ENCODE peak calls at places on chromosomes 1 and 21, in five cellular contexts. B is DND-41, M is mucosa of descending colon, C is RWPE2, K is esophagus squamous epithelium. T is an unnamed sample.
A peak's percentile ranks its signal among the peaks of the same experiment; 100 is the strongest.

GRCh38 chr1:167566766-167567165 is 13.2 kb upstream of the CREG1 start:
- DNase-seq in M (no peak), K (no peak), B (no peak), C (no peak), T (no peak)

GRCh38 chr1:178146456-178146855 is 52.6 kb downstream of the RASAL2 start:
- DNase-seq in M (no peak), K (no peak), C (no peak), B (no peak), T (no peak)

GRCh38 chr1:191320062-191320461 is 838.2 kb upstream of the RGS18 start:
- DNase-seq in K (no peak), C (no peak), M (no peak), B (no peak), T (no peak)

GRCh38 chr1:153509729-153510354 is 25.9 kb downstream of the S100A6 start:
- DNase-seq in B (peak; percentile 68), C (no peak), M (peak; percentile 80), K (no peak), T (peak; percentile 31)

GRCh38 chr1:67710417-67710816 is 25.4 kb downstream of the GADD45A start:
- DNase-seq in M (no peak), K (no peak), C (no peak), B (no peak), T (no peak)

GRCh38 chr21:43340491-43341348 is 86.2 kb downstream of the SIK1 start:
- DNase-seq in B (no peak), M (no peak), K (no peak), C (peak; percentile 91), T (no peak)

GRCh38 chr1:203669739-203670138 is 43.1 kb downstream of the ATP2B4 start:
- DNase-seq in B (no peak), K (no peak), M (no peak), C (no peak), T (no peak)

GRCh38 chr21:45365608-45366241 is 39.2 kb upstream of the COL18A1 start:
- DNase-seq in M (no peak), C (no peak), K (no peak), B (no peak), T (no peak)

GRCh38 chr1:107682467-107682866 is 282.5 kb downstream of the VAV3 start:
- DNase-seq in C (no peak), B (no peak), M (no peak), K (no peak), T (no peak)

GRCh38 chr21:45993210-45994085 is 11.9 kb downstream of the COL6A1 start:
- DNase-seq in C (peak; percentile 51), B (no peak), K (no peak), M (peak; percentile 23), T (peak; percentile 0)

GRCh38 chr1:206631085-206631509 is 4.2 kb upstream of the DYRK3 start:
- DNase-seq in B (peak; percentile 63), M (peak; percentile 27), K (peak; percentile 11), C (no peak), T (peak; percentile 16)

GRCh38 chr1:221521686-221522085 is 220.2 kb downstream of the DUSP10 start:
- DNase-seq in M (no peak), C (no peak), K (no peak), B (no peak), T (no peak)

GRCh38 chr1:60924964-60925798 is 157.2 kb upstream of the NFIA start:
- DNase-seq in K (no peak), B (no peak), C (no peak), M (peak; percentile 52), T (no peak)

GRCh38 chr21:34367320-34367935 is 3.6 kb downstream of the KCNE2 start:
- DNase-seq in M (no peak), B (peak; percentile 57), C (no peak), K (no peak), T (peak; percentile 70)

GRCh38 chr21:39176312-39176711 is 6.9 kb downstream of the PSMG1 start:
- DNase-seq in M (no peak), C (no peak), B (no peak), K (no peak), T (no peak)

GRCh38 chr21:35366348-35367085 is 317.4 kb upstream of the RUNX1 start:
- DNase-seq in C (no peak), B (no peak), K (no peak), M (no peak), T (no peak)

GRCh38 chr21:26708223-26708800 is 135.2 kb upstream of the CYYR1 start:
- DNase-seq in B (no peak), M (no peak), K (no peak), C (no peak), T (no peak)

GRCh38 chr1:6123083-6123482 is 57.0 kb downstream of the CHD5 start:
- DNase-seq in M (no peak), B (peak; percentile 8), K (no peak), C (no peak), T (no peak)

GRCh38 chr1:15046487-15047165 is 106.9 kb upstream of the TMEM51 start:
- DNase-seq in M (peak; percentile 70), C (no peak), B (peak; percentile 63), K (no peak), T (no peak)

GRCh38 chr21:43892984-43893535 is 28.0 kb downstream of the AGPAT3 start:
- DNase-seq in K (no peak), B (no peak), C (no peak), M (no peak), T (no peak)

GRCh38 chr1:178238722-178239510 is 145.0 kb downstream of the RASAL2 start:
- DNase-seq in K (no peak), M (no peak), B (no peak), C (no peak), T (no peak)

GRCh38 chr1:1116701-1117468 is 996 bp upstream of the C1orf159 start:
- DNase-seq in K (no peak), C (peak; percentile 59), B (no peak), M (no peak), T (peak; percentile 35)

GRCh38 chr1:212595787-212596714 is 12.5 kb upstream of the ATF3 start:
- DNase-seq in B (peak; percentile 73), C (no peak), M (no peak), K (no peak), T (peak; percentile 94)

GRCh38 chr1:173302890-173303829 is 96.0 kb upstream of the TNFSF4 start:
- DNase-seq in C (no peak), K (no peak), M (no peak), B (no peak), T (no peak)

GRCh38 chr21:25929859-25930520 is 195.2 kb downstream of the GABPA start:
- DNase-seq in K (no peak), C (no peak), B (no peak), M (no peak), T (no peak)

DNA sequence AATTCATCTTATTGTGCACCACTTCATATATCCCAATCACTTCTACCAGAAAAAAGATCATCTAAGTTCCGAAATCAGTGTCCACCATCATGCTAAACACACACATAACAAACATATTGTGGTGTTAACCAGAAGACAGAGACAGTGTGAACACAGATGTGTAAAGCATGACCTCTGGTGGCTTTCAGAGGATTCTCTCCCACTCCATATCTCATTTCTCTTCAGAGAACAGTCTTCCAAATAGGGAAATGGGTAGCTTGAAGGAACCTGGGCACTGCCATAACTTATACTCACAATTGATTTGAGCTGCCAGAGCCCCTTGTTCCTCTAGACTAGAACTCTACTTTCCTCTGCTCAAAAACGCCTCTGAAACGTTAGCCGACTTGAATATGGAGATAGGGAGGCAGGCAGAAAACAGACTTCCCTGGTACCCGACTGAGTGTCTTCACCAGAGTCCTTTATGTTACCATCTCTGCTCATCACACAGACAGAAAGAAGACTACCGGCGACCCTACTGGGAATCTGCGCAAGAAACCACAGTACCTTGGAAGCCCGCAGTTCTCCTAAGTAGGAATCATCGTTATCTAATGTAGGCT is 1.8 kb upstream of the ELAPOR1 start:
- DNase-seq in M (no peak), K (no peak), C (no peak), B (no peak), T (no peak)
- H3K4me3 ChIP-seq in M (no peak overlapping the region), K (no peak overlapping the region), C (no peak overlapping the region), B (no peak overlapping the region), T (no peak overlapping the region)

DNA sequence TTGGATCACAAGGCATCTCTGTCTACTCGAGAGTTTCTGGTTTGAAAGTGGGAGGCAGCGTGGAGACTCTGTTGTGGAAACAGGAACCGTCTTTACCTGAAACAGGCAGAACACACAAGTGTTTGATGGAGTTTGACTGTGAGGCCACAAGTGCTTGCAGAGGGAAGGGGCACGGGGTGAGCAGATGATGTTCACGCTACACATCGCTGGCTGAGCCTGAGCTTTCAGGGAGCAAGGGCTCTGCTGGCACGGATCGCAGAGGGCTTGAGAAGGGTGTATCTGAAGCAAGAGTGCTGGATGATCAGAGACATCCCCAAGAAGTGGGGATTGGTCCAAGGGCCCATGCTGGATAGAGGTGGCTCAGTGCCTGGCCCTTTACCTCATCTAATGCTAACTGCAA is 59.3 kb downstream of the IGSF21 start:
- DNase-seq in C (no peak), B (no peak), M (no peak), K (no peak), T (no peak)
- H3K4me1 ChIP-seq in C (no peaks in the 10 kb centered on the region), B (no peaks in the 10 kb centered on the region), M (peaks cover 3% of the 10 kb centered on the region), K (no peaks in the 10 kb centered on the region), T (no peaks in the 10 kb centered on the region)

GRCh38 chr1:35555212-35555584 is 2.0 kb downstream of the KIAA0319L start:
- DNase-seq in B (no peak), C (no peak), M (no peak), K (no peak), T (no peak)
- H3K4me3 ChIP-seq in B (no peak overlapping the region), C (no peak overlapping the region), M (no peak overlapping the region), K (no peak overlapping the region), T (peak overlapping the region; percentile 85)

DNA sequence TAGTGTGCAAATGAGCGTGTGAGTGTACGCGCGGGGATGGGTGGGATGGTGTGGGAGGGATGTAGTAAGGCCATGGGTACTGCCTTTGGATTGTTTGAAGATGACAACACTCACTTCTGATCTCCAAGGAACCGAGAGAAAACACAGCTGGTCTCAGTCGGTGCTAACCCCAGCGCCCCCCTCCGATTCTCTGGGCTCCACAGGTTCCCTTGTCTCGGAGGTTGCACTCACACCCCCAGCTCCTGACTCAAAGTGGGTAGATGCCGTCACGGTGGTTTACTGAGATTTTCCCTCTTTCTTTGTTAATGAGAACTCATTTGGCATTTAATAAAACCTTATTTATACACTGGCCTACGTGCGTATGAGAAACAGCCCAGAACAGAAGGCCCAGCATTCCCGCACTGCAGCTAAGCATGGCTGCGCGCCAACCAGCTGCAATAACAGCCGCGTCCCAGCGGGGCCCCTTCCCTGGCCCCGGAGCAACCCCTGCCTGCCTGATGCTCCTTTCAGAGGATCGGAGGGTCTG is 25.8 kb downstream of the ABCA4 start:
- DNase-seq in K (no peak), M (peak; percentile 57), B (no peak), C (no peak), T (no peak)
- H3K4me1 ChIP-seq in K (peaks cover 31% of the 10 kb centered on the region), M (peaks cover 5% of the 10 kb centered on the region), B (peaks cover 52% of the 10 kb centered on the region), C (no peaks in the 10 kb centered on the region), T (no peaks in the 10 kb centered on the region)

GRCh38 chr1:24725209-24725651 is 20.0 kb upstream of the CLIC4 start:
- DNase-seq in C (no peak), K (no peak), B (no peak), M (no peak), T (no peak)
- H3K4me3 ChIP-seq in C (no peak overlapping the region), K (no peak overlapping the region), B (no peak overlapping the region), M (no peak overlapping the region), T (no peak overlapping the region)

GRCh38 chr1:23366598-23366997 is 3.0 kb downstream of the ZNF436 start:
- DNase-seq in K (no peak), M (no peak), B (no peak), C (no peak), T (no peak)
- H3K4me1 ChIP-seq in K (peaks cover 27% of the 10 kb centered on the region), M (peaks cover 29% of the 10 kb centered on the region), B (peaks cover 35% of the 10 kb centered on the region), C (peaks cover 23% of the 10 kb centered on the region), T (peaks cover 22% of the 10 kb centered on the region)

GRCh38 chr1:238281418-238281817 is 390.7 kb upstream of the ZP4 start:
- DNase-seq in M (no peak), K (no peak), B (no peak), C (no peak), T (no peak)

GRCh38 chr1:238279694-238280380 is 389.1 kb upstream of the ZP4 start:
- DNase-seq in K (no peak), C (no peak), B (no peak), M (no peak), T (no peak)
- H3K4me3 ChIP-seq in K (no peak overlapping the region), C (no peak overlapping the region), B (no peak overlapping the region), M (no peak overlapping the region), T (no peak overlapping the region)